ENCODE peak calls at places on chromosomes 13 and 19, in eight cellular contexts. F, I, L, Y, J, S, G and V are unnamed samples.

GRCh38 chr19:31127132-31127967 is 221.9 kb downstream of the TSHZ3 start:
- DNase-seq in F (peak), I (no peak), L (no peak), Y (peak), J (peak), S (no peak), G (peak), V (no peak)

GRCh38 chr13:113929628-113930615 is 44.0 kb downstream of the C13orf46 start:
- DNase-seq in F (no peak), I (no peak), L (no peak), Y (peak), J (no peak), S (no peak), G (no peak), V (no peak)

GRCh38 chr13:21458457-21458815 is 667 bp downstream of the ZDHHC20 start:
- DNase-seq in F (peak), I (peak), L (no peak), Y (peak), J (no peak), S (peak), G (no peak), V (no peak)

GRCh38 chr19:54420383-54421168 is 5.3 kb downstream of the TTYH1 start:
- DNase-seq in F (no peak), I (peak), L (no peak), Y (peak), J (no peak), S (peak), G (no peak), V (no peak)

GRCh38 chr19:55621673-55622231 is 2.6 kb downstream of the ZNF784 start:
- DNase-seq in F (no peak), I (no peak), L (no peak), Y (no peak), J (no peak), S (no peak), G (no peak), V (no peak)

GRCh38 chr19:14248578-14249011 is 42.6 kb upstream of the ADGRL1 start:
- DNase-seq in F (peak), I (peak), L (no peak), Y (peak), J (peak), S (peak), G (no peak), V (peak)

GRCh38 chr13:57629821-57630235 is 1.7 kb upstream of the PCDH17 start:
- DNase-seq in F (no peak), I (peak), L (no peak), Y (peak), J (peak), S (no peak), G (no peak), V (peak)

GRCh38 chr13:51895906-51896888 is 34.4 kb downstream of the CCDC70 start:
- DNase-seq in F (peak), I (peak), L (peak), Y (peak), J (peak), S (no peak), G (peak), V (peak)

GRCh38 chr13:94520001-94520400 is 40.5 kb upstream of the DCT start:
- DNase-seq in F (no peak), I (no peak), L (no peak), Y (no peak), J (no peak), S (no peak), G (no peak), V (no peak)

GRCh38 chr19:1249298-1249989 is 1.1 kb downstream of the MIDN start:
- DNase-seq in F (peak), I (peak), L (peak), Y (peak), J (peak), S (peak), G (no peak), V (peak)

GRCh38 chr13:50843256-50844043 is at the start of gene DLEU7:
- DNase-seq in F (no peak), I (peak), L (no peak), Y (no peak), J (peak), S (no peak), G (no peak), V (no peak)

GRCh38 chr13:80509264-80509663 is 168.3 kb upstream of the SPRY2 start:
- DNase-seq in F (no peak), I (no peak), L (no peak), Y (no peak), J (no peak), S (no peak), G (no peak), V (no peak)

GRCh38 chr13:103067751-103068563 is 1.7 kb upstream of the SLC10A2 start:
- DNase-seq in F (no peak), I (no peak), L (no peak), Y (no peak), J (no peak), S (no peak), G (no peak), V (no peak)

GRCh38 chr13:75357576-75358295 is 124.2 kb downstream of the TBC1D4 start:
- DNase-seq in F (peak), I (peak), L (peak), Y (peak), J (peak), S (no peak), G (no peak), V (peak)

GRCh38 chr13:58587183-58587582 is 955.6 kb downstream of the PCDH17 start:
- DNase-seq in F (no peak), I (no peak), L (no peak), Y (no peak), J (no peak), S (no peak), G (no peak), V (no peak)

GRCh38 chr19:30222993-30223865 is 149.0 kb upstream of the ZNF536 start:
- DNase-seq in F (no peak), I (peak), L (no peak), Y (no peak), J (no peak), S (no peak), G (no peak), V (no peak)

GRCh38 chr13:113800576-113800926 is 41.5 kb downstream of the TMEM255B start:
- DNase-seq in F (no peak), I (no peak), L (no peak), Y (no peak), J (no peak), S (no peak), G (no peak), V (no peak)

GRCh38 chr13:27493981-27494380 is 43.6 kb upstream of the MTIF3 start:
- DNase-seq in F (no peak), I (no peak), L (no peak), Y (no peak), J (no peak), S (no peak), G (no peak), V (no peak)

GRCh38 chr19:22472180-22472637 is 50.1 kb upstream of the ZNF98 start:
- DNase-seq in F (no peak), I (no peak), L (no peak), Y (no peak), J (no peak), S (no peak), G (no peak), V (no peak)

GRCh38 chr19:13103961-13104847 is 1.5 kb upstream of the LYL1 start:
- DNase-seq in F (no peak), I (peak), L (peak), Y (no peak), J (no peak), S (no peak), G (no peak), V (peak)

GRCh38 chr13:99320693-99321481 is 13.7 kb upstream of the GPR183 start:
- DNase-seq in F (peak), I (no peak), L (peak), Y (peak), J (peak), S (no peak), G (no peak), V (no peak)

GRCh38 chr13:30738526-30738925 is 3.2 kb downstream of the ALOX5AP start:
- DNase-seq in F (no peak), I (peak), L (no peak), Y (no peak), J (no peak), S (no peak), G (no peak), V (no peak)

GRCh38 chr13:73259061-73259908 is 200.5 kb downstream of the KLF5 start:
- DNase-seq in F (no peak), I (peak), L (no peak), Y (peak), J (peak), S (no peak), G (no peak), V (no peak)

GRCh38 chr13:60137911-60138570 is 25.7 kb downstream of the DIAPH3 start:
- DNase-seq in F (no peak), I (no peak), L (no peak), Y (no peak), J (peak), S (no peak), G (no peak), V (no peak)

GRCh38 chr19:15008308-15008707 is 28.6 kb upstream of the SLC1A6 start:
- DNase-seq in F (no peak), I (no peak), L (no peak), Y (no peak), J (no peak), S (no peak), G (no peak), V (no peak)

GRCh38 chr19:10501971-10502523 is 1.1 kb downstream of the KEAP1 start:
- DNase-seq in F (peak), I (peak), L (no peak), Y (peak), J (peak), S (peak), G (no peak), V (peak)

GRCh38 chr13:51894239-51894638 is 32.5 kb downstream of the CCDC70 start:
- DNase-seq in F (no peak), I (no peak), L (no peak), Y (peak), J (no peak), S (no peak), G (no peak), V (no peak)

GRCh38 chr13:26541041-26541440 is 16.4 kb upstream of the WASF3 start:
- DNase-seq in F (no peak), I (no peak), L (no peak), Y (no peak), J (no peak), S (no peak), G (no peak), V (no peak)

GRCh38 chr13:48586591-48587103 is 53.8 kb upstream of the RCBTB2 start:
- DNase-seq in F (no peak), I (no peak), L (no peak), Y (no peak), J (peak), S (peak), G (no peak), V (no peak)

GRCh38 chr19:37077929-37078716 is at the start of gene ZNF420:
- DNase-seq in F (peak), I (peak), L (peak), Y (peak), J (peak), S (peak), G (peak), V (peak)

GRCh38 chr19:36418287-36419001 is at the start of gene ZFP82:
- DNase-seq in F (peak), I (peak), L (peak), Y (peak), J (peak), S (peak), G (peak), V (peak)

GRCh38 chr13:99970761-99971575 is 599 bp downstream of the ZIC5 start:
- DNase-seq in F (no peak), I (peak), L (no peak), Y (no peak), J (no peak), S (no peak), G (no peak), V (no peak)

GRCh38 chr19:48325265-48325910 is at the start of gene EMP3:
- DNase-seq in F (peak), I (peak), L (peak), Y (peak), J (peak), S (peak), G (peak), V (peak)

GRCh38 chr19:2385053-2385721 is 25.1 kb downstream of the TMPRSS9 start:
- DNase-seq in F (peak), I (peak), L (no peak), Y (peak), J (peak), S (peak), G (peak), V (no peak)

GRCh38 chr13:63910406-63910957 is 2494.8 kb upstream of the PCDH20 start:
- DNase-seq in F (no peak), I (peak), L (no peak), Y (no peak), J (peak), S (no peak), G (no peak), V (no peak)

GRCh38 chr13:55517312-55517711 is 1623.4 kb upstream of the PRR20A start:
- DNase-seq in F (no peak), I (peak), L (no peak), Y (no peak), J (no peak), S (no peak), G (no peak), V (no peak)

GRCh38 chr19:53944933-53945332 is 17.8 kb upstream of the CACNG8 start:
- DNase-seq in F (no peak), I (no peak), L (no peak), Y (no peak), J (no peak), S (no peak), G (no peak), V (no peak)